ENCODE peak calls at places on chromosomes 5 and 9, in eight cellular contexts. R, B, M, D, L, H, S and Q are unnamed samples.

GRCh38 chr9:79644601-79645000 is 72.8 kb downstream of the TLE4 start:
- DNase-seq in B (no peak), S (no peak), R (no peak), D (no peak), L (no peak), M (no peak), H (no peak), Q (no peak)

GRCh38 chr9:83027153-83027867 is 35.6 kb downstream of the RASEF start:
- DNase-seq in H (peak; percentile 90), M (no peak), L (no peak), R (no peak), D (no peak), S (no peak), B (peak; percentile 40), Q (no peak)

GRCh38 chr9:23117621-23118020 is 671.0 kb downstream of the DMRTA1 start:
- DNase-seq in S (no peak), D (no peak), R (no peak), L (no peak), H (peak; percentile 80), B (no peak), M (no peak), Q (no peak)

GRCh38 chr9:6247266-6247665 is 31.7 kb downstream of the IL33 start:
- DNase-seq in H (no peak), M (no peak), S (no peak), B (peak; percentile 34), R (no peak), L (no peak), D (no peak), Q (no peak)

GRCh38 chr5:55865831-55866230 is 14.7 kb downstream of the IL31RA start:
- DNase-seq in L (no peak), D (no peak), B (peak; percentile 52), S (no peak), R (no peak), H (peak; percentile 49), M (peak; percentile 68), Q (no peak)

GRCh38 chr5:115398726-115399125 is 102.3 kb upstream of the CCDC112 start:
- DNase-seq in H (peak; percentile 94), S (no peak), D (no peak), B (peak; percentile 91), L (no peak), M (no peak), R (no peak), Q (no peak)

GRCh38 chr5:179793470-179794139 is at the start of gene LTC4S:
- DNase-seq in H (peak; percentile 27), L (peak; percentile 83), M (no peak), D (peak; percentile 86), B (peak; percentile 92), S (peak; percentile 86), R (no peak), Q (peak; percentile 85)

GRCh38 chr9:129673602-129674001 is 8.2 kb downstream of the PRRX2 start:
- DNase-seq in H (no peak), S (no peak), D (no peak), R (no peak), B (no peak), L (no peak), M (no peak), Q (no peak)

GRCh38 chr5:122439645-122440044 is 127.6 kb downstream of the SNCAIP start:
- DNase-seq in R (no peak), M (no peak), H (no peak), L (no peak), S (no peak), B (no peak), D (no peak), Q (no peak)

GRCh38 chr9:115378758-115379157 is 260.8 kb upstream of the TNC start:
- DNase-seq in H (no peak), B (no peak), D (no peak), R (no peak), M (no peak), L (no peak), S (no peak), Q (no peak)

GRCh38 chr9:102728946-102729345 is 266.2 kb upstream of the CYLC2 start:
- DNase-seq in R (no peak), M (no peak), B (no peak), H (no peak), S (no peak), L (no peak), D (no peak), Q (no peak)
- H3K9me3 ChIP-seq in R (peaks cover 16% of the 10 kb centered on the region), M (no peaks in the 10 kb centered on the region), B (no peaks in the 10 kb centered on the region), H (peaks cover 5% of the 10 kb centered on the region), S (no peaks in the 10 kb centered on the region), L (no peaks in the 10 kb centered on the region), D (no peaks in the 10 kb centered on the region), Q (peaks cover 19% of the 10 kb centered on the region)

DNA sequence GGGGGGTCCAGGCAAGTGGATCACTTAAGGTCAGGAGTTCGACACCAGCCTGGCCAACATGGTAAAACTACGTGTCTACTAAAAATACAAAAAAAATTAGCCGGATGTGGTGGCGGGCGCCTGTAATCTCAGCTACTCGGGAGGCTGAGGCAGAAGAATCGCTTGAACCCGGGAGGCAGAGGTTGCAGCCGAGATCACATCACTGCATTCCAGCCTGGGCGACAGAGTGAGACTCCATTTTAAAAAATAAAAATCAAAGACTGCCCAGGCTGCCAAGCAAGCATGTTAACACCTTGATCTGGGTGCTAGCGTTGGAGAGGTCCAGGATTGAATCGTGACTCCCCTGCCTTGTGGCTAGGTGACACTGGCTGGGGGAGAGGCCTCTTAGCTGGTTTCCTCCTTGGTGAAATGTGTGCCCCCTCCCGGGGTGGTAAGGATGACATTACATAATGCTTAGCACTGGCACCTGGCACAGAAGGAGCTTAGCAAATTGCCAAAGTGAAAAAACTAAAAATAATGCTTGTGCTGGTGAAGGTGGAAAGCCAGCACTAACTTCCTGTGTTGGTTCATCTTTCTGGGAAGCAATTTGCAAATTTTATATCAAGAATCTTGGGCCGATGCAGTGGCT is 2.2 kb upstream of the CIZ1 start:
- DNase-seq in S (no peak), D (no peak), H (no peak), L (no peak), M (no peak), R (no peak), B (no peak), Q (no peak)
- H3K27ac ChIP-seq in S (peak overlapping the region; percentile 83), D (peak overlapping the region; percentile 90), H (no peak overlapping the region), L (peak overlapping the region; percentile 87), M (no peak overlapping the region), R (no peak overlapping the region), B (no peak overlapping the region), Q (peak overlapping the region; percentile 89)

DNA sequence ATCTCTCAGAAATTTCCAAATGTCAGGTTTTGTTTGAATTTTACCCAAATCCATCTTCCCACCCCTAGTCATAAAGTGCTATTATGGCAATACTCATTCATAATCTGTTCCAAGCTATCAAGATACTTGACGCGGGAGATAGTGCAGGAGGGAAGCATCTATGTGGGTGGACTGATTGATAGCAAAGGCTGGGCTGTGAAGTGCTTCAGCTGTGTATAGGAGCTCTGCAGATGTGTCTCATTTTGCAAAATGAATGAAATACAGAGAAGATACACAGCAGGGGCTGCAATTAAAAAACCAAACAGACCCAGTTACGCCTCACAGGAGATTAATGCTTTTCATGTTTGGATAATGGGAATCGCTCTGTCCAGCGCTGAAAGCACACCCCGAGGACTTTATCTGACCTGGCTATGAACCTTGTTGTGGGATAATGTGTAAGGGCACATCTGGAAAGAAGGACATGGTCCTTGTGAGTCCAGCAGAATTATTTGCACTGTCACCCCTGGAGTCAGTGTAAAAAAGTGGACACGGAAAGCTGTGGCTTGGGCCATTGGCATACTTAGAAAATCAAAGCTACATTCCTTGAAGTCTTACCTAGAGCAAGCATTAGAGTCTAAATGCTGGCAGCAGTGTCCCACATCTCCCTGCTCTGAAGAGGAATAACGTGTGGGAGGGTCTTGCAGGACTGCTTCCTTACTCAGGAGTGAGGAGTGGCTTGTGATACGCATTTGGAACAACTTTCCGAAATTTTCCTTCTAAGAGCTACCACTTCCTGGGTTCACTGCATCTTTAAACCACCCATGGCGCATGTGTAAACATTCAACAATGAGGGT is 2.5 kb downstream of the SH3RF2 start:
- DNase-seq in L (no peak), S (no peak), B (no peak), R (no peak), H (no peak), M (no peak), D (no peak), Q (no peak)
- H3K4me3 ChIP-seq in L (peak overlapping the region; percentile 51), S (peak overlapping the region; percentile 81), B (peak overlapping the region; percentile 43), R (no peak overlapping the region), H (no peak overlapping the region), M (no peak overlapping the region), D (no peak overlapping the region), Q (peak overlapping the region; percentile 65)

GRCh38 chr5:141431286-141431685 is 979 bp downstream of the PCDHGA12 start:
- DNase-seq in B (peak; percentile 67), L (no peak), R (no peak), M (no peak), D (no peak), S (no peak), H (no peak), Q (no peak)
- H3K9me3 ChIP-seq in B (peaks cover 5% of the 10 kb centered on the region), L (peaks cover 84% of the 10 kb centered on the region), R (peaks cover 34% of the 10 kb centered on the region), M (peaks cover 6% of the 10 kb centered on the region), D (peaks cover 32% of the 10 kb centered on the region), S (peaks cover 15% of the 10 kb centered on the region), H (peaks cover 36% of the 10 kb centered on the region), Q (peaks cover 100% of the 10 kb centered on the region)

GRCh38 chr5:126605525-126605924 is 4.8 kb downstream of the PHAX start:
- DNase-seq in H (no peak), D (no peak), S (no peak), L (no peak), B (no peak), R (no peak), M (no peak), Q (no peak)

GRCh38 chr5:126599499-126599898 is 1.2 kb upstream of the PHAX start:
- DNase-seq in B (no peak), H (no peak), S (no peak), M (no peak), D (no peak), R (no peak), L (no peak), Q (no peak)

GRCh38 chr5:126597156-126597555 is 2.1 kb upstream of the ALDH7A1 start:
- DNase-seq in M (no peak), H (peak; percentile 91), S (no peak), B (peak; percentile 93), D (no peak), R (no peak), L (no peak), Q (no peak)

GRCh38 chr5:126603402-126603991 is 2.8 kb downstream of the PHAX start:
- DNase-seq in B (no peak), L (no peak), S (no peak), M (no peak), D (no peak), H (no peak), R (no peak), Q (no peak)

GRCh38 chr5:126600631-126601511 is at the start of gene PHAX:
- DNase-seq in H (peak; percentile 76), B (peak; percentile 87), L (peak; percentile 82), D (peak; percentile 74), S (peak; percentile 89), R (no peak), M (peak; percentile 81), Q (peak; percentile 77)
- H3K27ac ChIP-seq in H (peak within 1 kb of the TSS; percentile 94), B (peak within 1 kb of the TSS; percentile 52), L (peak within 1 kb of the TSS; percentile 91), D (peak within 1 kb of the TSS; percentile 92), S (peak within 1 kb of the TSS; percentile 82), R (peak within 1 kb of the TSS; percentile 94), M (peak within 1 kb of the TSS; percentile 78), Q (peak within 1 kb of the TSS; percentile 88)

DNA sequence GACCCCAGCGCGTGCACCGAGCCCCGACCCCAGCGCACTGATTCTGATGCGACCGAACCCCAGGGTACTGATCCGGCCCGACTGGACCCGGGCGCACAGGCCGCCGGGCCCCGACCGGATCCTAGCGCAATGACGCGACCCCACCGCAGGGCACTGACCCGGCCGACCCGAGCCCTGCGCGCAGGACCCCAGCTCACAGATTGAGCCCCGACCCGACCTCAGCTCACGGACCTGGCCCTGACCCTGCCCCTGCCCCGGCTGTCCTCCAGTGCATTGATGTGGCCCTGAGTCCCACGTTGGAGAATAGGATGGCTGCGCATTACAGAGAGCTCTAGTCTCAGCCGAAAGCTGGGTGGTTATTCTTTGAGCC is 438 bp downstream of the TRIP13 start:
- DNase-seq in B (no peak), R (no peak), D (no peak), H (no peak), L (no peak), S (no peak), M (no peak), Q (no peak)
- H3K4me3 ChIP-seq in B (peak overlapping the region; percentile 61), R (peak overlapping the region; percentile 86), D (peak overlapping the region; percentile 85), H (peak overlapping the region; percentile 100), L (peak overlapping the region; percentile 85), S (peak overlapping the region; percentile 75), M (peak overlapping the region; percentile 78), Q (peak overlapping the region; percentile 92)